ENCODE peak calls at places on chromosomes 16 and 17, in five cellular contexts. One of them, this sample, is unnamed.

GRCh38 chr16:85210423-85211169 is 98.3 kb upstream of the CIBAR2 start:
- DNase-seq in putamen: no peak
- DNase-seq in A549: no peak
- DNase-seq in aorta: no peak
- DNase-seq in HFFc6: peak
- DNase-seq in this sample: no peak

GRCh38 chr17:38815576-38816193 is 9.4 kb downstream of the CWC25 start:
- DNase-seq in HFFc6: peak
- DNase-seq in aorta: no peak
- DNase-seq in putamen: no peak
- DNase-seq in A549: peak
- DNase-seq in this sample: no peak

GRCh38 chr17:34763727-34764665 is 184.6 kb downstream of the TMEM132E start:
- DNase-seq in A549: no peak
- DNase-seq in aorta: no peak
- DNase-seq in putamen: no peak
- DNase-seq in HFFc6: no peak
- DNase-seq in this sample: no peak

GRCh38 chr16:29645699-29646187 is 17.3 kb upstream of the SPN start:
- DNase-seq in HFFc6: no peak
- DNase-seq in putamen: no peak
- DNase-seq in A549: no peak
- DNase-seq in aorta: no peak
- DNase-seq in this sample: no peak

GRCh38 chr17:14845562-14846335 is 419.4 kb downstream of the PMP22 start:
- DNase-seq in aorta: no peak
- DNase-seq in HFFc6: no peak
- DNase-seq in A549: no peak
- DNase-seq in putamen: no peak
- DNase-seq in this sample: no peak

GRCh38 chr17:67531291-67531690 is 154.2 kb downstream of the PITPNC1 start:
- DNase-seq in A549: no peak
- DNase-seq in HFFc6: no peak
- DNase-seq in aorta: no peak
- DNase-seq in putamen: no peak
- DNase-seq in this sample: no peak

GRCh38 chr16:77298638-77299360 is 99.6 kb downstream of the SYCE1L start:
- DNase-seq in putamen: no peak
- DNase-seq in A549: peak
- DNase-seq in HFFc6: peak
- DNase-seq in aorta: no peak
- DNase-seq in this sample: no peak

GRCh38 chr17:79183221-79184158 is 108.9 kb downstream of the ENGASE start:
- DNase-seq in putamen: peak
- DNase-seq in HFFc6: no peak
- DNase-seq in A549: peak
- DNase-seq in aorta: no peak
- DNase-seq in this sample: no peak

GRCh38 chr17:37194208-37194607 is 181.6 kb upstream of the C17orf78 start:
- DNase-seq in HFFc6: no peak
- DNase-seq in putamen: no peak
- DNase-seq in A549: no peak
- DNase-seq in aorta: no peak
- DNase-seq in this sample: no peak

GRCh38 chr16:11781773-11782172 is 15.3 kb downstream of the ZC3H7A start:
- DNase-seq in A549: no peak
- DNase-seq in HFFc6: no peak
- DNase-seq in aorta: no peak
- DNase-seq in putamen: peak
- DNase-seq in this sample: peak

GRCh38 chr17:35187481-35187880 is 6.7 kb downstream of the SLC35G3 start:
- DNase-seq in aorta: no peak
- DNase-seq in A549: no peak
- DNase-seq in HFFc6: no peak
- DNase-seq in putamen: no peak
- DNase-seq in this sample: no peak

GRCh38 chr16:78230832-78231231 is 131.4 kb downstream of the WWOX start:
- DNase-seq in aorta: no peak
- DNase-seq in putamen: no peak
- DNase-seq in HFFc6: no peak
- DNase-seq in A549: no peak
- DNase-seq in this sample: no peak

GRCh38 chr16:70691223-70692129 is 5.6 kb upstream of the MTSS2 start:
- DNase-seq in A549: no peak
- DNase-seq in putamen: peak
- DNase-seq in HFFc6: peak
- DNase-seq in aorta: peak
- DNase-seq in this sample: peak

GRCh38 chr17:9360610-9361571 is 214.7 kb downstream of the STX8 start:
- DNase-seq in putamen: no peak
- DNase-seq in aorta: peak
- DNase-seq in HFFc6: peak
- DNase-seq in A549: peak
- DNase-seq in this sample: no peak

GRCh38 chr17:4586043-4586442 is 1.7 kb downstream of the SMTNL2 start:
- DNase-seq in aorta: no peak
- DNase-seq in putamen: no peak
- DNase-seq in A549: no peak
- DNase-seq in HFFc6: no peak
- DNase-seq in this sample: no peak

GRCh38 chr17:29155235-29155965 is 24.8 kb downstream of the MYO18A start:
- DNase-seq in aorta: peak
- DNase-seq in A549: peak
- DNase-seq in HFFc6: peak
- DNase-seq in putamen: no peak
- DNase-seq in this sample: peak

GRCh38 chr16:78817442-78817829 is 718.0 kb downstream of the WWOX start:
- DNase-seq in aorta: no peak
- DNase-seq in putamen: no peak
- DNase-seq in HFFc6: no peak
- DNase-seq in A549: no peak
- DNase-seq in this sample: no peak